ENCODE peak calls at places on chromosome 21, in six cellular contexts. E, J, N, L, Q and S are unnamed samples.

GRCh38 chr21:42194863-42195262 is 24.1 kb upstream of the ABCG1 start:
- DNase-seq in E (no peak), J (no peak), N (no peak), L (no peak), Q (peak; percentile 77), S (no peak)

GRCh38 chr21:16473965-16474364 is 744.2 kb downstream of the USP25 start:
- DNase-seq in E (no peak), J (peak; percentile 54), N (peak; percentile 15), L (no peak), Q (no peak), S (peak; percentile 34)

GRCh38 chr21:16279658-16280581 is 550.1 kb downstream of the USP25 start:
- DNase-seq in E (peak; percentile 49), J (peak; percentile 69), N (peak; percentile 55), L (peak; percentile 3), Q (no peak), S (peak; percentile 61)

GRCh38 chr21:41953249-41953830 is 478 bp downstream of the C2CD2 start:
- DNase-seq in E (peak; percentile 45), J (peak; percentile 25), N (no peak), L (no peak), Q (no peak), S (no peak)

GRCh38 chr21:40845621-40846020 is 1.3 kb downstream of the DSCAM start:
- DNase-seq in E (no peak), J (no peak), N (no peak), L (no peak), Q (no peak), S (no peak)

GRCh38 chr21:14403681-14404318 is 20.9 kb upstream of the HSPA13 start:
- DNase-seq in E (peak; percentile 25), J (peak; percentile 56), N (peak; percentile 58), L (no peak), Q (no peak), S (peak; percentile 45)

GRCh38 chr21:42350899-42351543 is at the start of gene TFF2:
- DNase-seq in E (no peak), J (no peak), N (no peak), L (no peak), Q (peak; percentile 82), S (no peak)

GRCh38 chr21:36784942-36785341 is 86.0 kb downstream of the SIM2 start:
- DNase-seq in E (no peak), J (no peak), N (no peak), L (no peak), Q (no peak), S (no peak)

GRCh38 chr21:27300770-27301169 is 333.9 kb upstream of the ADAMTS5 start:
- DNase-seq in E (no peak), J (no peak), N (peak; percentile 88), L (peak; percentile 50), Q (no peak), S (peak; percentile 82)

GRCh38 chr21:44880762-44881585 is 7.5 kb upstream of the PTTG1IP start:
- DNase-seq in E (no peak), J (peak; percentile 71), N (peak; percentile 20), L (no peak), Q (no peak), S (peak; percentile 20)

GRCh38 chr21:35511298-35512162 is 462.4 kb upstream of the RUNX1 start:
- DNase-seq in E (no peak), J (peak; percentile 35), N (peak; percentile 37), L (no peak), Q (no peak), S (peak; percentile 88)

GRCh38 chr21:35559128-35559831 is 501.0 kb downstream of the SETD4 start:
- DNase-seq in E (no peak), J (peak; percentile 92), N (peak; percentile 96), L (peak; percentile 82), Q (no peak), S (peak; percentile 99)

GRCh38 chr21:16573581-16573980 is 843.8 kb downstream of the USP25 start:
- DNase-seq in E (no peak), J (peak; percentile 74), N (peak; percentile 42), L (peak; percentile 42), Q (no peak), S (peak; percentile 33)

GRCh38 chr21:15015622-15016471 is 49.0 kb downstream of the NRIP1 start:
- DNase-seq in E (no peak), J (peak; percentile 43), N (peak; percentile 33), L (peak; percentile 56), Q (no peak), S (peak; percentile 93)

GRCh38 chr21:42569732-42570301 is 56.2 kb downstream of the SLC37A1 start:
- DNase-seq in E (no peak), J (no peak), N (no peak), L (no peak), Q (no peak), S (no peak)

GRCh38 chr21:27693376-27693775 is 726.5 kb upstream of the ADAMTS5 start:
- DNase-seq in E (no peak), J (peak; percentile 45), N (peak; percentile 42), L (no peak), Q (no peak), S (peak; percentile 76)

GRCh38 chr21:31182231-31183129 is 144.2 kb upstream of the KRTAP19-8 start:
- DNase-seq in E (no peak), J (no peak), N (no peak), L (no peak), Q (no peak), S (no peak)

GRCh38 chr21:44802396-44803153 is 955 bp upstream of the UBE2G2 start:
- DNase-seq in E (peak; percentile 20), J (no peak), N (peak; percentile 13), L (no peak), Q (no peak), S (no peak)

GRCh38 chr21:42580076-42580792 is 66.6 kb downstream of the SLC37A1 start:
- DNase-seq in E (no peak), J (no peak), N (no peak), L (no peak), Q (no peak), S (no peak)

GRCh38 chr21:35737899-35738341 is 322.4 kb downstream of the SETD4 start:
- DNase-seq in E (no peak), J (peak; percentile 60), N (no peak), L (no peak), Q (no peak), S (peak; percentile 73)

GRCh38 chr21:29279531-29279930 is 19.2 kb upstream of the BACH1 start:
- DNase-seq in E (no peak), J (no peak), N (no peak), L (no peak), Q (no peak), S (no peak)

GRCh38 chr21:41622831-41623548 is 115.0 kb upstream of the TMPRSS2 start:
- DNase-seq in E (no peak), J (no peak), N (no peak), L (no peak), Q (no peak), S (peak; percentile 65)

GRCh38 chr21:42547906-42548365 is 34.3 kb downstream of the SLC37A1 start:
- DNase-seq in E (no peak), J (no peak), N (no peak), L (no peak), Q (no peak), S (no peak)

GRCh38 chr21:32426592-32427051 is 14.1 kb downstream of the EVA1C start:
- DNase-seq in E (no peak), J (peak; percentile 74), N (peak; percentile 19), L (no peak), Q (no peak), S (no peak)

GRCh38 chr21:32425628-32426027 is 13.1 kb downstream of the EVA1C start:
- DNase-seq in E (no peak), J (no peak), N (no peak), L (no peak), Q (no peak), S (no peak)

GRCh38 chr21:32424674-32425073 is 12.2 kb downstream of the EVA1C start:
- DNase-seq in E (no peak), J (no peak), N (peak; percentile 26), L (no peak), Q (no peak), S (peak; percentile 83)

GRCh38 chr21:32426066-32426465 is 13.6 kb downstream of the EVA1C start:
- DNase-seq in E (no peak), J (no peak), N (no peak), L (no peak), Q (no peak), S (no peak)

GRCh38 chr21:32427958-32428623 is 15.6 kb downstream of the EVA1C start:
- DNase-seq in E (no peak), J (peak; percentile 67), N (no peak), L (no peak), Q (no peak), S (no peak)
- TF ChIP-seq CTCF in E (no peak), J (no peak), N (no peak), L (no peak), Q (no peak), S (no peak)

GRCh38 chr21:45985471-45986315 is 4.1 kb downstream of the COL6A1 start:
- DNase-seq in E (no peak), J (no peak), N (no peak), L (no peak), Q (no peak), S (no peak)
- TF ChIP-seq CTCF in E (no peak), J (no peak), N (no peak), L (no peak), Q (no peak), S (no peak)

GRCh38 chr21:32687946-32688345 is 39.9 kb downstream of the SYNJ1 start:
- DNase-seq in E (no peak), J (no peak), N (no peak), L (no peak), Q (no peak), S (peak; percentile 1)
- TF ChIP-seq CTCF in E (no peak), J (no peak), N (no peak), L (no peak), Q (no peak), S (no peak)

DNA sequence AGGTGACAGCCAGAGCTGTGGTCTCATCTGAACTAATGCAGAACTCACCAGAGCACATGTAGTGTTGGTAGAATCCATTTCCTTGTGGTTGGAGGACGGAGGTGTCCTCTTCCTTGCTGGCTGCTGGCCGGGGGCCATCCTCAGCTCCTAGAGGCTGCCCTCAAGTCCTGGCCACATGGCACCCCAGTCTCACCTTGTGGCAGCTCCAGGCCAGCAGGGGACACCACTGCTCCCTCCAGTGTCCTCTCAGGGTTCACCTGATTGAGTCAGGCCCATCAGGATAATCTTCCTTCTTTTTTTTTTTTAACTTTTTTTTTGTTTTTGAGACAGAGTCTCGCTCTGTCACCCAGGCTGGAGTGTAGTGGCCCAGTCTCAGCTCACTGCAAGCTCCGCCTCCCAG is 2.9 kb downstream of the KCNE1 start:
- DNase-seq in E (no peak), J (no peak), N (no peak), L (no peak), Q (no peak), S (no peak)
- TF ChIP-seq CTCF in E (peak; percentile 11), J (peak; percentile 29), N (no peak), L (peak; percentile 22), Q (peak; percentile 32), S (peak; percentile 19)